ENCODE peak calls at places on chromosomes 13 and 19, in ten cellular contexts. One of them, this sample, is unnamed.

GRCh38 chr13:106762711-106763110 is 194.8 kb upstream of the ARGLU1 start:
- DNase-seq in HAP-1: no peak
- DNase-seq in kidney glomerular epithelial cell: no peak
- DNase-seq in colonic mucosa: no peak
- DNase-seq in NCI-H1105: no peak
- DNase-seq in MV-4-11: no peak
- DNase-seq in posterior cingulate gyrus: no peak
- DNase-seq in activated CD4-positive, alpha-beta T cell treated with anti-CD3 and anti-CD28 coated beads, Interleukin-2, amount 50 U/mL, for 24 hours: no peak
- DNase-seq in cardiac fibroblast: no peak
- DNase-seq in bronchial epithelial cell: no peak
- DNase-seq in this sample: no peak

GRCh38 chr13:74325106-74325505 is 190.9 kb upstream of the KLF12 start:
- DNase-seq in activated CD4-positive, alpha-beta T cell treated with anti-CD3 and anti-CD28 coated beads, Interleukin-2, amount 50 U/mL, for 24 hours: no peak
- DNase-seq in bronchial epithelial cell: peak
- DNase-seq in cardiac fibroblast: peak
- DNase-seq in MV-4-11: no peak
- DNase-seq in HAP-1: no peak
- DNase-seq in posterior cingulate gyrus: no peak
- DNase-seq in kidney glomerular epithelial cell: peak
- DNase-seq in colonic mucosa: no peak
- DNase-seq in NCI-H1105: peak
- DNase-seq in this sample: no peak

GRCh38 chr19:389935-390289 is 19.0 kb downstream of the C2CD4C start:
- DNase-seq in bronchial epithelial cell: no peak
- DNase-seq in activated CD4-positive, alpha-beta T cell treated with anti-CD3 and anti-CD28 coated beads, Interleukin-2, amount 50 U/mL, for 24 hours: no peak
- DNase-seq in HAP-1: no peak
- DNase-seq in MV-4-11: no peak
- DNase-seq in cardiac fibroblast: no peak
- DNase-seq in posterior cingulate gyrus: no peak
- DNase-seq in colonic mucosa: no peak
- DNase-seq in kidney glomerular epithelial cell: no peak
- DNase-seq in NCI-H1105: no peak
- DNase-seq in this sample: no peak

GRCh38 chr13:35468195-35468594 is 8.3 kb downstream of the MAB21L1 start:
- DNase-seq in cardiac fibroblast: peak
- DNase-seq in MV-4-11: no peak
- DNase-seq in bronchial epithelial cell: no peak
- DNase-seq in kidney glomerular epithelial cell: no peak
- DNase-seq in HAP-1: no peak
- DNase-seq in NCI-H1105: no peak
- DNase-seq in activated CD4-positive, alpha-beta T cell treated with anti-CD3 and anti-CD28 coated beads, Interleukin-2, amount 50 U/mL, for 24 hours: no peak
- DNase-seq in posterior cingulate gyrus: no peak
- DNase-seq in colonic mucosa: no peak
- DNase-seq in this sample: no peak

GRCh38 chr19:40799558-40800338 is 757 bp downstream of the EGLN2 start:
- DNase-seq in HAP-1: no peak
- DNase-seq in colonic mucosa: peak
- DNase-seq in MV-4-11: no peak
- DNase-seq in bronchial epithelial cell: no peak
- DNase-seq in posterior cingulate gyrus: no peak
- DNase-seq in cardiac fibroblast: peak
- DNase-seq in activated CD4-positive, alpha-beta T cell treated with anti-CD3 and anti-CD28 coated beads, Interleukin-2, amount 50 U/mL, for 24 hours: no peak
- DNase-seq in NCI-H1105: no peak
- DNase-seq in kidney glomerular epithelial cell: no peak
- DNase-seq in this sample: no peak

GRCh38 chr13:32846020-32846451 is 170.2 kb upstream of the KL start:
- DNase-seq in posterior cingulate gyrus: no peak
- DNase-seq in activated CD4-positive, alpha-beta T cell treated with anti-CD3 and anti-CD28 coated beads, Interleukin-2, amount 50 U/mL, for 24 hours: peak
- DNase-seq in HAP-1: no peak
- DNase-seq in cardiac fibroblast: no peak
- DNase-seq in MV-4-11: no peak
- DNase-seq in colonic mucosa: no peak
- DNase-seq in NCI-H1105: no peak
- DNase-seq in kidney glomerular epithelial cell: no peak
- DNase-seq in bronchial epithelial cell: no peak
- DNase-seq in this sample: no peak

GRCh38 chr13:98548230-98548629 is 28.7 kb downstream of the STK24 start:
- DNase-seq in cardiac fibroblast: no peak
- DNase-seq in bronchial epithelial cell: no peak
- DNase-seq in HAP-1: no peak
- DNase-seq in colonic mucosa: no peak
- DNase-seq in kidney glomerular epithelial cell: no peak
- DNase-seq in MV-4-11: peak
- DNase-seq in NCI-H1105: no peak
- DNase-seq in posterior cingulate gyrus: no peak
- DNase-seq in activated CD4-positive, alpha-beta T cell treated with anti-CD3 and anti-CD28 coated beads, Interleukin-2, amount 50 U/mL, for 24 hours: no peak
- DNase-seq in this sample: no peak

GRCh38 chr13:21060063-21060826 is 1.1 kb downstream of the LATS2 start:
- DNase-seq in NCI-H1105: no peak
- DNase-seq in activated CD4-positive, alpha-beta T cell treated with anti-CD3 and anti-CD28 coated beads, Interleukin-2, amount 50 U/mL, for 24 hours: no peak
- DNase-seq in kidney glomerular epithelial cell: peak
- DNase-seq in HAP-1: peak
- DNase-seq in bronchial epithelial cell: no peak
- DNase-seq in MV-4-11: no peak
- DNase-seq in posterior cingulate gyrus: no peak
- DNase-seq in colonic mucosa: peak
- DNase-seq in cardiac fibroblast: peak
- DNase-seq in this sample: no peak

GRCh38 chr13:65026505-65026904 is 2203.6 kb downstream of the PCDH9 start:
- DNase-seq in NCI-H1105: no peak
- DNase-seq in HAP-1: no peak
- DNase-seq in kidney glomerular epithelial cell: no peak
- DNase-seq in MV-4-11: no peak
- DNase-seq in activated CD4-positive, alpha-beta T cell treated with anti-CD3 and anti-CD28 coated beads, Interleukin-2, amount 50 U/mL, for 24 hours: no peak
- DNase-seq in bronchial epithelial cell: no peak
- DNase-seq in cardiac fibroblast: no peak
- DNase-seq in colonic mucosa: no peak
- DNase-seq in posterior cingulate gyrus: no peak
- DNase-seq in this sample: no peak

GRCh38 chr19:40502081-40502480 is 35.3 kb downstream of the SPTBN4 start:
- DNase-seq in HAP-1: no peak
- DNase-seq in cardiac fibroblast: no peak
- DNase-seq in colonic mucosa: no peak
- DNase-seq in bronchial epithelial cell: no peak
- DNase-seq in activated CD4-positive, alpha-beta T cell treated with anti-CD3 and anti-CD28 coated beads, Interleukin-2, amount 50 U/mL, for 24 hours: no peak
- DNase-seq in posterior cingulate gyrus: no peak
- DNase-seq in kidney glomerular epithelial cell: no peak
- DNase-seq in MV-4-11: no peak
- DNase-seq in NCI-H1105: no peak
- DNase-seq in this sample: no peak